ENCODE peak calls at places on chromosomes 13 and 19, in five cellular contexts. W is activated CD4-positive, CD25-positive, alpha-beta regulatory T cell; K is GM13976; C is substantia nigra; J is mesothelial cell of epicardium. G is an unnamed sample.

GRCh38 chr19:48329167-48329891 is 4.0 kb downstream of the EMP3 start:
- DNase-seq in W (peak), K (peak), C (no peak), J (no peak), G (no peak)

GRCh38 chr19:6694147-6694815 is 24.3 kb upstream of the TNFSF14 start:
- DNase-seq in W (no peak), K (no peak), C (no peak), J (no peak), G (no peak)

GRCh38 chr13:112733661-112734379 is 44.0 kb downstream of the ATP11A start:
- DNase-seq in W (no peak), K (no peak), C (no peak), J (no peak), G (no peak)

GRCh38 chr19:13850910-13851753 is 25.8 kb upstream of the NANOS3 start:
- DNase-seq in W (peak), K (no peak), C (peak), J (peak), G (peak)

GRCh38 chr13:33184530-33184929 is 101.0 kb downstream of the STARD13 start:
- DNase-seq in W (no peak), K (no peak), C (no peak), J (no peak), G (no peak)

GRCh38 chr13:20713014-20713376 is 9.5 kb downstream of the IL17D start:
- DNase-seq in W (no peak), K (no peak), C (no peak), J (no peak), G (no peak)

GRCh38 chr13:81048026-81048461 is 707.1 kb upstream of the SPRY2 start:
- DNase-seq in W (no peak), K (no peak), C (peak), J (no peak), G (no peak)

GRCh38 chr13:36413161-36413560 is 19.1 kb upstream of the CCNA1 start:
- DNase-seq in W (no peak), K (no peak), C (no peak), J (no peak), G (no peak)

GRCh38 chr13:104831823-104832222 is 1703.6 kb downstream of the EFNB2 start:
- DNase-seq in W (no peak), K (no peak), C (no peak), J (no peak), G (no peak)

GRCh38 chr13:33323766-33324525 is 38.4 kb upstream of the STARD13 start:
- DNase-seq in W (no peak), K (no peak), C (no peak), J (no peak), G (no peak)

GRCh38 chr13:27599845-27600553 is 20.3 kb downstream of the LNX2 start:
- DNase-seq in W (no peak), K (no peak), C (no peak), J (no peak), G (no peak)

GRCh38 chr13:39516140-39516539 is 86.9 kb downstream of the LHFPL6 start:
- DNase-seq in W (no peak), K (no peak), C (no peak), J (no peak), G (no peak)

GRCh38 chr19:45809643-45810159 is 5.4 kb downstream of the RSPH6A start:
- DNase-seq in W (no peak), K (no peak), C (no peak), J (no peak), G (no peak)

GRCh38 chr19:754530-754929 is 3.6 kb downstream of the MISP start:
- DNase-seq in W (no peak), K (no peak), C (no peak), J (no peak), G (no peak)

GRCh38 chr19:49145485-49146407 is 9.4 kb downstream of the HRC start:
- DNase-seq in W (peak), K (peak), C (peak), J (peak), G (peak)

GRCh38 chr19:20072936-20073335 is 4.9 kb upstream of the ZNF90 start:
- DNase-seq in W (no peak), K (no peak), C (no peak), J (no peak), G (no peak)

GRCh38 chr19:28646629-28647028 is 566.3 kb downstream of the UQCRFS1 start:
- DNase-seq in W (no peak), K (no peak), C (no peak), J (no peak), G (no peak)

GRCh38 chr13:111901301-111901905 is 165.5 kb upstream of the SOX1 start:
- DNase-seq in W (no peak), K (no peak), C (no peak), J (no peak), G (no peak)

GRCh38 chr13:98327326-98328314 is 150.6 kb upstream of the RNF113B start:
- DNase-seq in W (no peak), K (no peak), C (no peak), J (no peak), G (no peak)

GRCh38 chr13:100244431-100244830 is 155.5 kb downstream of the PCCA start:
- DNase-seq in W (no peak), K (no peak), C (no peak), J (no peak), G (no peak)

GRCh38 chr13:34300559-34300958 is 482.6 kb downstream of the RFC3 start:
- DNase-seq in W (no peak), K (no peak), C (no peak), J (no peak), G (no peak)

GRCh38 chr19:39084732-39085080 is 538 bp downstream of the ACP7 start:
- DNase-seq in W (no peak), K (no peak), C (no peak), J (no peak), G (no peak)

GRCh38 chr19:925912-926594 is at the start of gene ARID3A:
- DNase-seq in W (peak), K (peak), C (no peak), J (no peak), G (no peak)

GRCh38 chr13:25295228-25295627 is 6.2 kb upstream of the NUP58 start:
- DNase-seq in W (no peak), K (no peak), C (no peak), J (no peak), G (no peak)

GRCh38 chr13:98142427-98143156 is at the start of gene FARP1:
- DNase-seq in W (no peak), K (peak), C (peak), J (peak), G (peak)

GRCh38 chr19:33819875-33820781 is 23.5 kb downstream of the KCTD15 start:
- DNase-seq in W (peak), K (peak), C (no peak), J (peak), G (peak)

GRCh38 chr13:98050041-98050466 is 92.8 kb upstream of the FARP1 start:
- DNase-seq in W (no peak), K (no peak), C (no peak), J (no peak), G (no peak)

GRCh38 chr19:10871711-10872550 is 578 bp downstream of the CARM1 start:
- DNase-seq in W (peak), K (no peak), C (peak), J (peak), G (no peak)